ENCODE peak calls at places on chromosomes 2 and 18, in ten cellular contexts. N is SK-N-SH, P is A549, D is osteoblast, F is PC-3, H is thyroid gland, S is astrocyte of the spinal cord, T is GM23338, M is sigmoid colon, J is spleen. G is an unnamed sample.

GRCh38 chr2:230890696-230891095 is 26.0 kb downstream of the ITM2C start:
- DNase-seq in F (no peak), D (no peak), P (no peak), H (no peak), N (no peak), J (peak), M (no peak), S (no peak), T (no peak), G (no peak)

GRCh38 chr2:203559640-203560039 is 24.5 kb upstream of the RAPH1 start:
- DNase-seq in F (peak), J (no peak), N (no peak), M (no peak), P (no peak), H (no peak), S (no peak), T (no peak), D (peak), G (no peak)

GRCh38 chr2:189569295-189569925 is 11.2 kb downstream of the SLC40A1 start:
- DNase-seq in D (no peak), P (no peak), S (peak), H (peak), N (no peak), F (no peak), J (no peak), M (no peak), T (no peak), G (no peak)

GRCh38 chr2:212484563-212485080 is 54.0 kb downstream of the ERBB4 start:
- DNase-seq in P (no peak), S (peak), D (no peak), N (no peak), T (peak), J (no peak), H (no peak), F (no peak), M (no peak), G (no peak)

GRCh38 chr2:177245010-177245422 is 19.5 kb downstream of the NFE2L2 start:
- DNase-seq in H (no peak), N (no peak), S (peak), P (peak), M (no peak), F (no peak), J (no peak), T (peak), D (peak), G (peak)

GRCh38 chr2:240393831-240394410 is 41.5 kb upstream of the GPC1 start:
- DNase-seq in N (no peak), T (no peak), P (no peak), H (no peak), S (peak), D (peak), M (peak), J (peak), F (no peak), G (no peak)

GRCh38 chr2:57981369-57981768 is 65.2 kb upstream of the VRK2 start:
- DNase-seq in M (no peak), N (no peak), T (no peak), S (peak), P (peak), J (no peak), D (peak), F (peak), H (no peak), G (no peak)

GRCh38 chr2:46645681-46646162 is 166.4 kb downstream of the TMEM247 start:
- DNase-seq in J (no peak), T (no peak), S (peak), H (peak), F (peak), P (peak), M (peak), N (no peak), D (no peak), G (no peak)

GRCh38 chr2:54456526-54457325 is 599 bp downstream of the SPTBN1 start:
- DNase-seq in P (peak), S (peak), F (peak), M (peak), H (peak), N (peak), T (peak), D (peak), J (peak), G (peak)

GRCh38 chr2:24613154-24613814 is 122.2 kb downstream of the NCOA1 start:
- DNase-seq in D (peak), P (peak), T (peak), F (peak), M (no peak), J (no peak), N (no peak), S (peak), H (peak), G (peak)

GRCh38 chr2:156470975-156471583 is 34.9 kb downstream of the GPD2 start:
- DNase-seq in F (no peak), T (no peak), H (no peak), D (no peak), N (no peak), M (no peak), S (no peak), P (no peak), J (no peak), G (no peak)

GRCh38 chr2:20634430-20635095 is 16.3 kb downstream of the HS1BP3 start:
- DNase-seq in F (peak), H (peak), J (peak), S (peak), D (peak), P (no peak), M (peak), N (peak), T (no peak), G (no peak)

GRCh38 chr18:33873127-33873526 is 295.1 kb downstream of the ASXL3 start:
- DNase-seq in P (no peak), J (no peak), M (no peak), H (no peak), T (no peak), N (no peak), F (no peak), S (no peak), D (no peak), G (no peak)

GRCh38 chr2:145184741-145185671 is 665.1 kb upstream of the ZEB2 start:
- DNase-seq in M (no peak), T (no peak), F (no peak), D (no peak), P (no peak), J (no peak), H (no peak), S (peak), N (no peak), G (peak)

GRCh38 chr2:172457606-172458005 is 30.2 kb downstream of the ITGA6 start:
- DNase-seq in J (no peak), F (no peak), S (no peak), H (no peak), T (no peak), D (no peak), M (no peak), P (no peak), N (no peak), G (no peak)

GRCh38 chr2:236634203-236634602 is 64.6 kb downstream of the ACKR3 start:
- DNase-seq in T (no peak), J (no peak), N (no peak), S (no peak), P (no peak), H (no peak), F (no peak), D (no peak), M (no peak), G (no peak)

GRCh38 chr2:118249970-118250369 is 161.7 kb downstream of the INSIG2 start:
- DNase-seq in T (no peak), N (no peak), H (no peak), F (peak), J (no peak), D (no peak), P (no peak), M (no peak), S (peak), G (no peak)

GRCh38 chr2:238425979-238426567 is 654 bp upstream of the ASB1 start:
- DNase-seq in F (no peak), H (peak), D (peak), P (peak), T (peak), J (peak), S (peak), N (peak), M (no peak), G (peak)

GRCh38 chr2:120251077-120251476 is 1.6 kb upstream of the RALB start:
- DNase-seq in M (peak), P (no peak), F (no peak), D (no peak), H (no peak), J (peak), T (no peak), N (no peak), S (no peak), G (no peak)

GRCh38 chr18:49500136-49500921 is 13.3 kb upstream of the C18orf32 start:
- DNase-seq in D (no peak), M (no peak), F (no peak), S (no peak), T (peak), N (no peak), H (no peak), P (no peak), J (no peak), G (peak)

GRCh38 chr18:62361288-62361687 is 36.2 kb downstream of the TNFRSF11A start:
- DNase-seq in N (no peak), H (no peak), M (no peak), P (no peak), D (no peak), J (no peak), T (no peak), S (no peak), F (no peak), G (no peak)

GRCh38 chr2:157628282-157628531 is 457 bp downstream of the ACVR1C start:
- DNase-seq in M (no peak), T (no peak), N (no peak), S (no peak), F (no peak), D (no peak), J (no peak), P (no peak), H (peak), G (no peak)

GRCh38 chr18:49685231-49685942 is 123.5 kb downstream of the LIPG start:
- DNase-seq in S (no peak), F (peak), M (no peak), J (no peak), D (no peak), N (no peak), T (no peak), H (no peak), P (no peak), G (no peak)

GRCh38 chr2:57906152-57906732 is 140.4 kb upstream of the VRK2 start:
- DNase-seq in P (peak), D (peak), M (no peak), T (peak), H (no peak), F (peak), J (no peak), N (peak), S (peak), G (peak)

GRCh38 chr18:70044626-70045025 is 97.0 kb upstream of the CD226 start:
- DNase-seq in D (peak), J (no peak), P (peak), T (no peak), S (peak), H (no peak), M (no peak), F (peak), N (peak), G (no peak)

GRCh38 chr2:120199837-120200499 is 23.2 kb downstream of the TMEM185B start:
- DNase-seq in H (no peak), T (no peak), J (no peak), S (no peak), P (no peak), F (no peak), M (no peak), N (no peak), D (no peak), G (no peak)

GRCh38 chr2:48736251-48736650 is 19.3 kb downstream of the LHCGR start:
- DNase-seq in H (no peak), P (no peak), S (no peak), T (no peak), J (no peak), D (no peak), F (no peak), M (no peak), N (peak), G (no peak)

GRCh38 chr2:71665168-71666093 is 212.1 kb downstream of the DYSF start:
- DNase-seq in F (no peak), D (peak), N (no peak), S (no peak), M (peak), T (no peak), P (no peak), H (no peak), J (peak), G (no peak)

GRCh38 chr2:189249901-189250300 is 70.3 kb upstream of the COL5A2 start:
- DNase-seq in J (no peak), S (no peak), M (no peak), F (no peak), D (no peak), H (no peak), T (no peak), P (no peak), N (no peak), G (no peak)

GRCh38 chr2:28273751-28274150 is 118.9 kb upstream of the FOSL2 start:
- DNase-seq in F (no peak), H (no peak), J (no peak), T (no peak), M (no peak), D (no peak), P (peak), N (no peak), S (no peak), G (no peak)

GRCh38 chr2:18656048-18656447 is 66.7 kb upstream of the NT5C1B start:
- DNase-seq in N (no peak), F (no peak), M (no peak), H (no peak), P (no peak), J (no peak), T (no peak), S (no peak), D (no peak), G (no peak)

GRCh38 chr2:95025406-95026319 is at the start of gene MAL:
- DNase-seq in D (peak), M (no peak), H (peak), P (peak), J (no peak), F (no peak), T (peak), N (peak), S (no peak), G (peak)

GRCh38 chr2:132550285-132550684 is 119.7 kb downstream of the LYPD1 start:
- DNase-seq in N (no peak), P (no peak), H (no peak), F (no peak), S (peak), D (peak), M (no peak), J (no peak), T (peak), G (no peak)

GRCh38 chr2:5911801-5912200 is 219.6 kb downstream of the SOX11 start:
- DNase-seq in F (no peak), J (no peak), N (peak), P (no peak), H (no peak), M (no peak), D (no peak), T (no peak), S (no peak), G (no peak)

GRCh38 chr2:222217712-222218111 is 81.1 kb downstream of the PAX3 start:
- DNase-seq in P (no peak), F (no peak), M (no peak), J (no peak), H (no peak), S (no peak), T (no peak), D (no peak), N (no peak), G (no peak)
- H3K4me3 ChIP-seq in P (no peak), F (no peak), M (no peak), J (no peak), H (no peak), S (no peak), T (no peak), D (no peak), N (no peak), G (no peak)

DNA sequence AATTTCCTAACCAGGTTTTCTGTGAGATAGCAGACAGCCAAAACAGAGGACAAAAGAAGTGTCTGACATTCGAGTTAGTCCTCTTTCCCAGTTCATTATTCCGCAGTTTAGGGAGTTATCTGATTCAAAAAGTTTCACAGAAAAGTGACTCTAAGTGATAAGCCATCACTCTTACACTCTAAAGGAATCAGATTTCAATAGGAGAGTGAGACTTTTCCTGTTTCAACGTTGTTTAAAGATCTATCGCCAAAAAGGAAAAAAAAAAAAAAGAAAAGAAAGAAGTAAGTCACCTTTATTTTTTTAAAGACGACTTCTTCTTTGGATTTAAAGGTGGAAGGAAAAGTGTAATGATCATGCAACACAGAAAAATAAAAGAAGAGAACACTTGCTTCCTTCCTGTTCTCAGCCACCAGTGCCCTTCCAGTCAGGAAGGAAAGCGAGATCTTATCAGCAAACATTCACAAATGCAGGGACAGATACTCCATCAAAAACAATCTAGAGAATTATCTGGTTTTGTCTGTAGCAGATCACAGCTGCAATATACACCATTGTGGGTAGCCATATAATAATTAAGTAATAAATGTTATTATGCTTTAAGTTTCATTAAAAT is 49.8 kb downstream of the TFPI start:
- DNase-seq in D (no peak), H (no peak), N (peak), S (no peak), P (no peak), M (no peak), J (no peak), T (no peak), F (no peak), G (no peak)
- H3K4me3 ChIP-seq in D (no peak), H (no peak), N (no peak), S (no peak), P (no peak), M (no peak), J (no peak), T (no peak), F (no peak), G (no peak)

GRCh38 chr2:1744446-1745170 is at the start of gene PXDN:
- DNase-seq in T (peak), N (peak), S (peak), F (peak), D (peak), M (peak), J (peak), P (no peak), H (peak), G (peak)

GRCh38 chr2:1742680-1743395 is 1.5 kb downstream of the PXDN start:
- DNase-seq in J (peak), F (peak), D (peak), H (peak), N (peak), M (peak), P (peak), T (peak), S (peak), G (peak)

GRCh38 chr2:1743396-1744150 is 742 bp downstream of the PXDN start:
- DNase-seq in T (peak), P (no peak), F (peak), M (peak), D (peak), H (no peak), S (peak), N (peak), J (peak), G (peak)

GRCh38 chr2:1745171-1746023 is 1.1 kb upstream of the PXDN start:
- DNase-seq in J (peak), N (no peak), H (no peak), M (no peak), F (no peak), S (no peak), P (no peak), D (no peak), T (no peak), G (peak)

GRCh38 chr2:1744151-1744445 is 217 bp downstream of the PXDN start:
- DNase-seq in P (peak), M (peak), T (peak), J (peak), H (no peak), D (no peak), N (no peak), F (no peak), S (no peak), G (no peak)
- H3K4me3 ChIP-seq in P (peak), M (peak), T (peak), J (peak), H (no peak), D (peak), N (peak), F (peak), S (peak), G (peak)

GRCh38 chr18:74288730-74289129 is 3.0 kb downstream of the CYB5A start:
- DNase-seq in H (no peak), S (no peak), D (no peak), T (no peak), M (peak), J (no peak), P (no peak), F (peak), N (no peak), G (no peak)

GRCh38 chr18:74291771-74292540 is at the start of gene CYB5A:
- DNase-seq in T (peak), N (peak), M (peak), P (peak), S (peak), J (peak), D (peak), F (peak), H (peak), G (peak)

GRCh38 chr18:74290831-74291770 is 662 bp downstream of the CYB5A start:
- DNase-seq in F (peak), N (peak), M (peak), S (no peak), H (peak), P (no peak), J (peak), T (peak), D (no peak), G (peak)

GRCh38 chr18:74289137-74289536 is 2.6 kb downstream of the CYB5A start:
- DNase-seq in T (no peak), S (no peak), F (peak), J (no peak), P (no peak), D (peak), N (no peak), H (no peak), M (no peak), G (no peak)

DNA sequence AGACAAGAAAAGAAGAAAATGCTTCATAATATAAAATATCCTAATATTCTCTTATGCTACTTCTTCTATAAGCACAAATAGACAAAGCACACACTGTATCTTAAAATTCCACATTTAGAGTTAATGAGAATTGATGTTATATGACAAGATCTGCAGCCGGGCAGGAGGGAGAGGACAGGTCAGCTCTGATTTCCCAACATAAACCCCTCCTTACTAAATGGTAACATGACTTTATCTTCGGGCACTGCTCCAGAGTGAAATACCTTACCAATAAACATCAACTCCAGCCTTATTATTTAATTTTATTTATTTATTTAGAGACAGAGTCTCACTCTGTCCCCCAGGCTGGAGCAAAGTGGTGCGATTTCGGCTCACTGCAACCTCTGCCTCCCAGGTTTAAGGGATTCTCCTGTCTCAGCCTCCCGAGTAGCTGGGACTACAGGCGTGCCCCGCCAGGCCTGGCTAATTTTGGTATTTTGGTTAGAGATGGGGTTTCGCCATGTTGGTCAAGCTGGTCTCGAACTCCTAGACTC is 1.8 kb downstream of the CYB5A start:
- DNase-seq in M (no peak), H (no peak), T (no peak), N (no peak), S (no peak), D (no peak), J (no peak), F (peak), P (no peak), G (no peak)
- H3K4me3 ChIP-seq in M (no peak), H (no peak), T (peak), N (no peak), S (no peak), D (no peak), J (peak), F (peak), P (no peak), G (no peak)

GRCh38 chr2:207662203-207662602 is 37.0 kb upstream of the METTL21A start:
- DNase-seq in P (no peak), F (no peak), J (no peak), S (no peak), N (no peak), D (no peak), H (no peak), M (no peak), T (no peak), G (no peak)
- H3K4me3 ChIP-seq in P (no peak), F (no peak), J (no peak), S (no peak), N (no peak), D (no peak), H (no peak), M (no peak), T (no peak), G (no peak)

GRCh38 chr2:96928277-96928781 is 58.1 kb downstream of the FAM178B start:
- DNase-seq in M (peak), H (peak), T (no peak), S (no peak), N (no peak), P (no peak), J (no peak), F (no peak), D (peak), G (no peak)
- H3K4me3 ChIP-seq in M (peak), H (no peak), T (no peak), S (no peak), N (no peak), P (no peak), J (no peak), F (peak), D (peak), G (no peak)

G was measured in H7.